ENCODE peak calls at places on chromosomes 16 and 17, in eight cellular contexts. R, P, E, M, N, T, O and V are unnamed samples.

GRCh38 chr16:12387786-12388185 is 411.3 kb downstream of the SNX29 start:
- DNase-seq in R (no peak), P (no peak), E (no peak), M (no peak), N (no peak), T (no peak), O (no peak), V (no peak)

GRCh38 chr17:21177401-21177800 is 36.6 kb downstream of the TMEM11 start:
- DNase-seq in R (no peak), P (no peak), E (peak), M (no peak), N (no peak), T (peak), O (no peak), V (no peak)

GRCh38 chr16:69744363-69745231 is 10.1 kb downstream of the NOB1 start:
- DNase-seq in R (no peak), P (no peak), E (no peak), M (no peak), N (no peak), T (no peak), O (no peak), V (no peak)

GRCh38 chr17:73550561-73550960 is 93.7 kb downstream of the SDK2 start:
- DNase-seq in R (peak), P (no peak), E (no peak), M (no peak), N (no peak), T (no peak), O (no peak), V (no peak)

GRCh38 chr17:45639297-45639849 is 144.7 kb upstream of the CRHR1 start:
- DNase-seq in R (no peak), P (no peak), E (no peak), M (no peak), N (no peak), T (no peak), O (no peak), V (no peak)

GRCh38 chr17:81440511-81441244 is 45.4 kb downstream of the BAHCC1 start:
- DNase-seq in R (no peak), P (no peak), E (no peak), M (no peak), N (no peak), T (no peak), O (no peak), V (no peak)

GRCh38 chr16:24151482-24151939 is 104.6 kb upstream of the CACNG3 start:
- DNase-seq in R (no peak), P (no peak), E (no peak), M (no peak), N (no peak), T (no peak), O (no peak), V (no peak)

GRCh38 chr16:11447836-11448235 is 102.6 kb downstream of the RMI2 start:
- DNase-seq in R (no peak), P (no peak), E (no peak), M (no peak), N (no peak), T (no peak), O (no peak), V (no peak)

GRCh38 chr16:53216798-53217197 is 162.0 kb downstream of the CHD9 start:
- DNase-seq in R (no peak), P (no peak), E (no peak), M (no peak), N (no peak), T (no peak), O (no peak), V (no peak)

GRCh38 chr17:42403150-42403549 is 14.9 kb upstream of the STAT3 start:
- DNase-seq in R (no peak), P (no peak), E (no peak), M (no peak), N (no peak), T (no peak), O (no peak), V (no peak)

GRCh38 chr17:4607773-4608187 is 23.5 kb downstream of the SMTNL2 start:
- DNase-seq in R (no peak), P (peak), E (peak), M (peak), N (peak), T (no peak), O (peak), V (peak)

GRCh38 chr16:3773663-3774062 is 56.3 kb upstream of the TRAP1 start:
- DNase-seq in R (no peak), P (no peak), E (no peak), M (peak), N (no peak), T (no peak), O (no peak), V (no peak)

GRCh38 chr17:44555056-44555455 is 2.2 kb upstream of the FZD2 start:
- DNase-seq in R (no peak), P (no peak), E (no peak), M (no peak), N (no peak), T (no peak), O (no peak), V (no peak)

GRCh38 chr16:7408700-7409340 is 76.2 kb downstream of the RBFOX1 start:
- DNase-seq in R (no peak), P (no peak), E (no peak), M (no peak), N (no peak), T (no peak), O (no peak), V (no peak)

GRCh38 chr16:24734382-24734781 is 4.9 kb downstream of the TNRC6A start:
- DNase-seq in R (no peak), P (no peak), E (no peak), M (no peak), N (no peak), T (no peak), O (no peak), V (no peak)

GRCh38 chr17:29051194-29051593 is 8.3 kb downstream of the PIPOX start:
- DNase-seq in R (no peak), P (no peak), E (no peak), M (no peak), N (no peak), T (no peak), O (no peak), V (no peak)

GRCh38 chr16:72551649-72552048 is 379.7 kb upstream of the PMFBP1 start:
- DNase-seq in R (no peak), P (no peak), E (no peak), M (no peak), N (no peak), T (no peak), O (no peak), V (no peak)

GRCh38 chr17:17907469-17907868 is 64.7 kb downstream of the TOM1L2 start:
- DNase-seq in R (no peak), P (no peak), E (no peak), M (no peak), N (no peak), T (peak), O (no peak), V (no peak)

GRCh38 chr17:29007456-29008455 is 1.9 kb upstream of the SEZ6 start:
- DNase-seq in R (peak), P (no peak), E (peak), M (no peak), N (no peak), T (no peak), O (no peak), V (no peak)

GRCh38 chr16:27924411-27925118 is 138.9 kb downstream of the GSG1L start:
- DNase-seq in R (peak), P (no peak), E (no peak), M (no peak), N (no peak), T (no peak), O (no peak), V (no peak)

GRCh38 chr16:27929818-27930217 is 133.7 kb downstream of the GSG1L start:
- DNase-seq in R (peak), P (no peak), E (no peak), M (no peak), N (no peak), T (no peak), O (no peak), V (no peak)

GRCh38 chr16:27928542-27928941 is 135.0 kb downstream of the GSG1L start:
- DNase-seq in R (no peak), P (no peak), E (no peak), M (no peak), N (no peak), T (no peak), O (no peak), V (no peak)

GRCh38 chr16:27925612-27926011 is 137.9 kb downstream of the GSG1L start:
- DNase-seq in R (no peak), P (no peak), E (no peak), M (no peak), N (no peak), T (no peak), O (no peak), V (no peak)

GRCh38 chr16:27927266-27927901 is 136.1 kb downstream of the GSG1L start:
- DNase-seq in R (no peak), P (no peak), E (no peak), M (no peak), N (no peak), T (no peak), O (no peak), V (no peak)
- TF ChIP-seq CTCF in R (no peak), P (no peak), E (no peak), M (no peak), N (no peak), T (no peak), O (no peak), V (no peak)

GRCh38 chr16:71357681-71358080 is 842 bp upstream of the CALB2 start:
- DNase-seq in R (no peak), P (no peak), E (no peak), M (no peak), N (no peak), T (no peak), O (no peak), V (no peak)
- TF ChIP-seq CTCF in R (no peak), P (no peak), E (no peak), M (no peak), N (no peak), T (no peak), O (no peak), V (no peak)

GRCh38 chr17:82876602-82877391 is 37.0 kb upstream of the ZNF750 start:
- DNase-seq in R (peak), P (peak), E (peak), M (peak), N (peak), T (peak), O (peak), V (no peak)
- TF ChIP-seq CTCF in R (peak), P (peak), E (peak), M (peak), N (peak), T (peak), O (peak), V (no peak)

DNA sequence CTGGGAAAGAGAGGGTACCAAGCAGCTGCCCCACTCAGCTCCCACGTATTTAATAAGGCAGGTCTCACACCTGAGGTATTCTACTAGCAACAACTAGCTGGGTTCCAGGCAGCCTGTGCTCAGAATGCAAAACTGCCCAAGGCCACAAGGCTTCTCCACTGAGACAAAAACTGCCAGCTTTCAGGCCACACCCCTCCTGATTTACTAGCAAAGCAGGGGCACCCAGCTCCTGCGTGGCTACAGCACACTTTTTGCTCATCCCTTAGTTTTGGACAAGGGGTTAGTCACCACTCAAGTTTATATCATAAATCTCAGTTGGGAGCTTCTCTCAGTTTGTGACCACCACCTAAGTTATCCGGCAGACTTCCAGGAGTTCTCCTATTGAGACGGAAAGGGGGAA is 494.6 kb downstream of the CDH11 start:
- DNase-seq in R (no peak), P (no peak), E (no peak), M (no peak), N (no peak), T (no peak), O (no peak), V (no peak)
- TF ChIP-seq CTCF in R (no peak), P (no peak), E (no peak), M (no peak), N (no peak), T (no peak), O (no peak), V (no peak)

DNA sequence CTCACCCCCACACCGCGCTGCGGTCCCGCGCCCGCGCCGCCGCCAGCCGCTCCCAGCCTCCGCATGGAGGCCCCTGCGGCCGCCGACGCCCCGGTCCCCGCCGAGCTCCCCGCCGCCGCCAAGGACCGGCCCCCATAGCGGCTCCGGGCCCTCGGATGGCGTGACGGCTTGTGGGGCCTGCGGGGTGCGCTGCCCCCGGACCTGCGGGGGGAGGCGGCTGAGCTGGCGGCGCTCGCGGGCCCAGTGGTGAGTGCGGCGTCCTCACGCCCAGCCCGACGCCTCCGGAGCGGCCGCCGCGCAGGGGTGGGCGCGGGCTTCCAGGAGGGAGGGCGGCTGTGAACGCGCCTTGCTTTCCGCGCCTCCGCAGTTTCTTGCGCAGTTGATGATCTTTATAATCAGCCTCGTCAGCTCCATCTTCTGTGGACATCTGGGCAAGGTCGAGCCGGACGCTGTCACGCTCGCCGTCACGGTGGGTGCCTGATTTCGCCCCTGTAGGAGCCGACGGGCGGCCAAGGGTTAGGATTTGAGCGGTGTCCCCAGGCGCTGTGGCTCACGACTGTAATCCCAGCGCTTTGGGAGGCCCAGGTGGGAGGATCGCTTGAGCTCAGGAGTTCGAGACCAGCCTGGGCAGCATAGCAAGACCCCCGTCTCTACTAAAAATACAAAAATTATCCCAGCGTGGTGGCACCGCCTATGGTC is 46.4 kb downstream of the SLC47A1 start:
- DNase-seq in R (no peak), P (peak), E (peak), M (peak), N (no peak), T (no peak), O (peak), V (no peak)
- TF ChIP-seq CTCF in R (no peak), P (no peak), E (no peak), M (no peak), N (no peak), T (no peak), O (no peak), V (no peak)

DNA sequence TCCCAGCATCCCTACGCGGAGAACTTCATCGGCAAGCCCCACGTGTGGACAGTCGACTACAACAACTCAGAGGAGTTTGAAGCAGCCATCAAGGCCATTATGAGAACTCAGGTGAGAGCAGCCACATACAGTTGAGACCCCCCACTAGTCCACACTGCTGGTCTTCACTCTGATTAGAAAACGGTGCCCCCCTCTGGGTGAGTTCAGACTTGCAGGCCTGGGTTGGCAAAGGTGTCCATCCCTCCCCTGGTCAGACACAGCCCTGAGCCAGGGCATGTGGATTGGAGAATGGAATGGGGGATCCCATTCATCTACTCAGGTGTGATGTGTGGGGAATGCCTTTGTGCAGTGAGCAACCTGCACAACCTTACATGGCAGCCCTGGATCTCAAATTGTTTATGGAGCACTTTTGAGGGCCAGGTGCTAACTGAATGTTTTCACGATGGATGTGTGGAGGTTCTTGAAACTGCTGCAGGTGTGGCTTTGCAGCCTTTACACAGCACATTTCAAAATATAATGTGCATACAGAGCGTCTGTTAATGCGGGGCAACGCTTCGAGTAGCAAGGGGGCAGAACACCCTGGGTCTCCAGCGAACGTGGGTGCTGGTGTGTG is 72.6 kb downstream of the MGAT5B start:
- DNase-seq in R (no peak), P (no peak), E (no peak), M (no peak), N (no peak), T (no peak), O (no peak), V (no peak)
- TF ChIP-seq CTCF in R (no peak), P (no peak), E (no peak), M (no peak), N (no peak), T (peak), O (no peak), V (no peak)

DNA sequence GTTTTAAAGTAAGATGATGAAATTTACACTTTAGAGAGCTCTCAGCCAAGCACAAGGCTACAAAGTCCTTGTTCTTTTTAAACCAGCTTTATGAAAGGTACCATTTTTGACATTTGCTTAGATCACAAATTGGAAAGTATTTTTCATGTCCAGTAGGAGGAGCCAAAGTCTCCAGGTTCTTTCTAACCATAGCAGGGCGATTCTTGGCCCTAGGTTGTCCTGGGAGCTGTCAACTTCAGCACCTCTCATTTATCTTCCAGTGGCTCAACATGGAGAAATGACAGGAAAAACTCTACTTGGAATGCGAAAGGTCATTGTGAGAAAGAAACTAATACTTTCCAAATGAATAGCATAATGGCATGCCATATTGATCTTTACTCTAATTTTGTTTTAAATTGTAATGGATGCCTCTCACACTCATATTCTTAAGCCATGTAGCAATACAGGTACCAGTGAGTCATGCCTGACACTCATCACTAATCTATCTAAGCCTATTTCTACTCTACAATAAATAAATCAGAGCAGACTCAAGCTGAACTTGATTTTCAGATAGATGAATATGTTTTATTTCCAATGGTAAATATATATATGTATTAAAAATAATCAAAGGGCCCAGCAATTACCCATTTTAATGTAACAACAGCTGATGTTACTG is 919.1 kb upstream of the EEF2KMT start:
- DNase-seq in R (peak), P (no peak), E (no peak), M (no peak), N (no peak), T (no peak), O (no peak), V (no peak)
- TF ChIP-seq CTCF in R (no peak), P (no peak), E (peak), M (no peak), N (no peak), T (peak), O (no peak), V (no peak)

GRCh38 chr16:55151901-55152300 is 172.1 kb upstream of the IRX6 start:
- DNase-seq in R (no peak), P (no peak), E (no peak), M (no peak), N (no peak), T (no peak), O (no peak), V (no peak)

GRCh38 chr16:55154956-55155355 is 169.0 kb upstream of the IRX6 start:
- DNase-seq in R (no peak), P (no peak), E (no peak), M (no peak), N (no peak), T (no peak), O (no peak), V (no peak)

GRCh38 chr16:55152875-55153390 is 171.1 kb upstream of the IRX6 start:
- DNase-seq in R (no peak), P (no peak), E (no peak), M (no peak), N (no peak), T (no peak), O (no peak), V (no peak)

GRCh38 chr16:55154261-55154660 is 169.7 kb upstream of the IRX6 start:
- DNase-seq in R (no peak), P (no peak), E (no peak), M (no peak), N (no peak), T (no peak), O (no peak), V (no peak)

GRCh38 chr16:55155815-55156214 is 168.2 kb upstream of the IRX6 start:
- DNase-seq in R (no peak), P (no peak), E (no peak), M (no peak), N (no peak), T (no peak), O (no peak), V (no peak)
- TF ChIP-seq CTCF in R (no peak), P (no peak), E (no peak), M (no peak), N (no peak), T (no peak), O (no peak), V (no peak)

GRCh38 chr17:8376302-8377067 is at the start of gene KRABD2:
- DNase-seq in R (peak), P (peak), E (peak), M (peak), N (peak), T (peak), O (peak), V (peak)
- TF ChIP-seq CTCF in R (peak), P (no peak), E (peak), M (peak), N (peak), T (peak), O (peak), V (no peak)